ENCODE peak calls at places on chromosomes 3 and 15, in ten cellular contexts. D is activated T-cell treated with anti-CD3 and anti-CD28 coated beads for 48 hours, E is neural crest cell, G is iris pigment epithelial cell, N is left ventricle myocardium superior, U is HS-27A, X is tibial nerve, B is B cell, Z is NCI-H2081, W is NCI-H524 treated with DMSO at 0.1 percent for 48 hours. C is an unnamed sample.

GRCh38 chr15:25437751-25438600 is 848 bp downstream of the UBE3A start:
- DNase-seq in B (peak), E (peak), D (peak), N (peak), X (peak), U (peak), Z (peak), W (no peak), G (peak), C (peak)

GRCh38 chr3:129439381-129439816 is 349 bp downstream of the MBD4 start:
- DNase-seq in G (peak), Z (peak), E (no peak), B (peak), N (peak), U (no peak), D (peak), X (no peak), W (no peak), C (peak)

GRCh38 chr3:87634426-87634825 is 358.0 kb upstream of the POU1F1 start:
- DNase-seq in W (no peak), Z (no peak), E (no peak), D (no peak), N (no peak), X (no peak), B (no peak), U (no peak), G (no peak), C (no peak)

GRCh38 chr3:175668300-175668699 is 809.2 kb downstream of the NAALADL2 start:
- DNase-seq in X (no peak), G (no peak), B (no peak), N (no peak), U (no peak), E (no peak), W (no peak), D (no peak), Z (no peak), C (no peak)

GRCh38 chr3:70387889-70388288 is 75.5 kb upstream of the MDFIC2 start:
- DNase-seq in N (no peak), Z (no peak), U (no peak), G (no peak), E (no peak), X (no peak), B (no peak), D (no peak), W (no peak), C (no peak)

GRCh38 chr3:82347585-82347984 is 586.1 kb upstream of the GBE1 start:
- DNase-seq in U (no peak), B (no peak), X (no peak), E (no peak), Z (no peak), D (no peak), N (no peak), W (no peak), G (no peak), C (no peak)

GRCh38 chr3:46564190-46565112 is 1.7 kb downstream of the LRRC2 start:
- DNase-seq in D (no peak), W (no peak), X (no peak), B (no peak), N (peak), U (no peak), G (no peak), E (no peak), Z (no peak), C (no peak)

GRCh38 chr15:32941823-32942222 is 224.0 kb downstream of the GREM1 start:
- DNase-seq in E (no peak), D (no peak), B (no peak), N (no peak), Z (no peak), G (no peak), W (no peak), X (no peak), U (no peak), C (peak)

GRCh38 chr3:11558002-11558401 is 85.7 kb downstream of the VGLL4 start:
- DNase-seq in B (no peak), X (no peak), U (no peak), W (no peak), G (peak), N (no peak), D (no peak), E (no peak), Z (no peak), C (no peak)

GRCh38 chr3:12445523-12446240 is 38.6 kb upstream of the TSEN2 start:
- DNase-seq in E (no peak), U (no peak), N (no peak), X (no peak), B (no peak), D (no peak), W (no peak), G (no peak), Z (no peak), C (no peak)

GRCh38 chr15:62600376-62600775 is 435.3 kb upstream of the C2CD4B start:
- DNase-seq in X (no peak), N (no peak), Z (no peak), E (no peak), B (no peak), D (no peak), U (no peak), G (no peak), W (no peak), C (no peak)

GRCh38 chr3:32421991-32422859 is 30.6 kb downstream of the CMTM7 start:
- DNase-seq in U (peak), G (peak), B (no peak), Z (peak), E (no peak), X (peak), D (no peak), W (no peak), N (peak), C (no peak)

GRCh38 chr3:185460719-185461350 is 38.0 kb downstream of the TMEM41A start:
- DNase-seq in G (peak), Z (no peak), B (no peak), U (no peak), N (no peak), E (no peak), W (no peak), X (no peak), D (no peak), C (no peak)

GRCh38 chr3:52769786-52770445 is 824 bp downstream of the NEK4 start:
- DNase-seq in G (peak), B (no peak), W (no peak), N (no peak), Z (no peak), D (no peak), U (no peak), X (no peak), E (no peak), C (no peak)

GRCh38 chr15:91915576-91915975 is 62.1 kb downstream of the SLCO3A1 start:
- DNase-seq in Z (peak), N (no peak), X (no peak), D (no peak), W (no peak), U (no peak), G (no peak), B (no peak), E (no peak), C (no peak)

GRCh38 chr3:39463269-39463668 is 4.2 kb upstream of the MOBP start:
- DNase-seq in B (no peak), X (no peak), D (no peak), G (no peak), N (no peak), E (no peak), Z (no peak), U (no peak), W (no peak), C (no peak)

GRCh38 chr3:46894256-46894655 is 16.7 kb downstream of the PTH1R start:
- DNase-seq in D (no peak), U (no peak), W (no peak), B (no peak), G (no peak), N (no peak), Z (no peak), E (no peak), X (no peak), C (no peak)

GRCh38 chr3:180802837-180803236 is 109.6 kb upstream of the FXR1 start:
- DNase-seq in G (peak), W (no peak), Z (peak), B (no peak), N (no peak), D (no peak), X (no peak), E (no peak), U (no peak), C (no peak)

GRCh38 chr15:96053039-96054021 is 277.2 kb upstream of the NR2F2 start:
- DNase-seq in X (no peak), B (no peak), N (peak), Z (peak), D (no peak), U (no peak), W (peak), G (no peak), E (peak), C (peak)

GRCh38 chr15:30001592-30001991 is 81.2 kb upstream of the GOLGA8J start:
- DNase-seq in U (no peak), E (peak), B (no peak), G (no peak), W (no peak), N (no peak), Z (no peak), X (peak), D (no peak), C (no peak)

GRCh38 chr3:63911901-63912767 is at the start of gene SCAANT1:
- DNase-seq in D (peak), B (peak), U (no peak), X (peak), G (peak), W (no peak), N (peak), E (peak), Z (peak), C (peak)

GRCh38 chr3:115651089-115651488 is 27.8 kb downstream of the GAP43 start:
- DNase-seq in X (no peak), B (no peak), D (no peak), E (no peak), G (no peak), Z (no peak), U (no peak), W (no peak), N (no peak), C (no peak)

GRCh38 chr15:66720206-66721010 is 18.4 kb downstream of the SMAD6 start:
- DNase-seq in W (no peak), N (no peak), U (peak), D (no peak), B (no peak), Z (no peak), E (no peak), X (no peak), G (peak), C (no peak)

GRCh38 chr3:169218314-169218983 is 445.1 kb downstream of the MECOM start:
- DNase-seq in W (peak), G (peak), D (no peak), E (peak), N (peak), B (no peak), Z (peak), X (peak), U (peak), C (peak)

GRCh38 chr15:72782274-72782992 is 1.1 kb downstream of the ADPGK start:
- DNase-seq in U (no peak), E (no peak), W (no peak), B (no peak), N (no peak), D (no peak), Z (no peak), G (no peak), X (no peak), C (no peak)

GRCh38 chr3:157495846-157496245 is 7.4 kb downstream of the VEPH1 start:
- DNase-seq in X (no peak), Z (no peak), U (no peak), W (no peak), G (no peak), D (no peak), N (no peak), E (no peak), B (no peak), C (no peak)

GRCh38 chr3:75294124-75294523 is 370.0 kb upstream of the FRG2C start:
- DNase-seq in B (no peak), Z (peak), G (peak), D (no peak), W (no peak), X (no peak), N (peak), E (peak), U (peak), C (peak)

GRCh38 chr3:4306091-4306490 is 2.9 kb downstream of the SETMAR start:
- DNase-seq in G (no peak), D (no peak), W (no peak), Z (no peak), X (no peak), U (no peak), E (no peak), B (no peak), N (no peak), C (no peak)

GRCh38 chr3:58260261-58260731 is 22.7 kb downstream of the ABHD6 start:
- DNase-seq in N (no peak), D (no peak), U (peak), G (peak), W (no peak), X (no peak), B (no peak), Z (no peak), E (no peak), C (no peak)

C was measured in nephron progenitor cell.